ENCODE peak calls at places on chromosomes 5 and 9, in eight cellular contexts. Z is thoracic aorta, Q is mammary epithelial cell, R is brain microvascular endothelial cell, F is colonic mucosa, E is heart right ventricle, U is psoas muscle, V is uterus. O is an unnamed sample.
A peak's percentile ranks its signal among the peaks of the same experiment; 100 is the strongest.

GRCh38 chr5:3101561-3101960 is 350.1 kb upstream of the IRX2 start:
- DNase-seq in E (no peak), Z (no peak), Q (no peak), F (no peak), R (no peak), V (no peak), U (no peak), O (no peak)

GRCh38 chr5:176652136-176652535 is 4.9 kb downstream of the TSPAN17 start:
- DNase-seq in R (no peak), U (no peak), Q (no peak), Z (no peak), E (no peak), F (no peak), V (no peak), O (no peak)

GRCh38 chr5:146849694-146850093 is 28.9 kb downstream of the PPP2R2B start:
- DNase-seq in F (no peak), Q (no peak), R (no peak), Z (no peak), V (no peak), E (no peak), U (no peak), O (no peak)

GRCh38 chr9:120109242-120109641 is 470.7 kb downstream of the CDK5RAP2 start:
- DNase-seq in R (no peak), Z (no peak), E (no peak), F (no peak), V (no peak), Q (peak; percentile 1), U (no peak), O (no peak)

GRCh38 chr5:62431735-62432617 is 19.4 kb downstream of the IPO11 start:
- DNase-seq in V (no peak), F (peak; percentile 24), U (no peak), E (peak; percentile 32), Q (no peak), R (no peak), Z (no peak), O (no peak)

GRCh38 chr5:68046445-68046844 is 169.1 kb upstream of the PIK3R1 start:
- DNase-seq in V (no peak), E (no peak), Z (no peak), F (no peak), R (peak; percentile 96), U (peak; percentile 17), Q (peak; percentile 96), O (peak; percentile 24)

GRCh38 chr5:111747336-111747735 is 9.7 kb downstream of the NREP start:
- DNase-seq in E (no peak), U (no peak), F (no peak), V (no peak), Q (peak; percentile 82), R (no peak), Z (no peak), O (no peak)

GRCh38 chr9:37936965-37937364 is 33.0 kb upstream of the SLC25A51 start:
- DNase-seq in E (peak; percentile 67), Z (no peak), Q (peak; percentile 56), U (no peak), F (no peak), R (peak; percentile 83), V (no peak), O (no peak)

GRCh38 chr9:27572918-27573698 is at the start of gene C9orf72:
- DNase-seq in Z (peak; percentile 17), F (peak; percentile 86), U (peak; percentile 78), R (peak; percentile 36), Q (no peak), V (peak; percentile 74), E (peak; percentile 70), O (no peak)

GRCh38 chr9:108377382-108377781 is 478.4 kb downstream of the ACTL7B start:
- DNase-seq in R (no peak), Z (no peak), E (no peak), Q (no peak), F (no peak), U (no peak), V (no peak), O (no peak)

GRCh38 chr9:3696368-3696767 is 170.6 kb upstream of the RFX3 start:
- DNase-seq in E (no peak), F (no peak), Q (no peak), V (no peak), R (no peak), Z (no peak), U (no peak), O (no peak)

GRCh38 chr9:97788763-97789663 is 64.0 kb upstream of the FOXE1 start:
- DNase-seq in V (no peak), Q (peak; percentile 67), F (no peak), Z (no peak), U (no peak), R (no peak), E (no peak), O (no peak)

GRCh38 chr9:34405719-34406118 is 29.0 kb upstream of the MYORG start:
- DNase-seq in U (no peak), F (no peak), V (no peak), Z (no peak), E (no peak), R (peak; percentile 42), Q (no peak), O (no peak)

GRCh38 chr9:128636024-128636390 is 20.6 kb downstream of the DYNC2I2 start:
- DNase-seq in E (peak; percentile 70), V (no peak), R (no peak), Q (no peak), Z (no peak), F (peak; percentile 71), U (peak; percentile 49), O (peak; percentile 74)

GRCh38 chr5:123748239-123748638 is 236.3 kb downstream of the CSNK1G3 start:
- DNase-seq in V (no peak), E (no peak), Q (no peak), R (no peak), U (no peak), Z (no peak), F (no peak), O (no peak)

GRCh38 chr9:97398999-97399758 is 12.7 kb upstream of the TDRD7 start:
- DNase-seq in Z (no peak), U (peak; percentile 66), E (peak; percentile 18), R (peak; percentile 47), Q (peak; percentile 89), V (peak; percentile 25), F (peak; percentile 82), O (no peak)

GRCh38 chr9:100715100-100715379 is 137.2 kb downstream of the CAVIN4 start:
- DNase-seq in Z (no peak), E (no peak), U (no peak), F (no peak), Q (no peak), V (no peak), R (no peak), O (no peak)

GRCh38 chr5:72106922-72107873 is at the start of gene MAP1B:
- DNase-seq in V (peak; percentile 67), Q (peak; percentile 24), Z (no peak), U (peak; percentile 56), R (peak; percentile 45), F (peak; percentile 19), E (peak; percentile 61), O (no peak)

GRCh38 chr9:72675586-72675985 is 154.2 kb downstream of the TMC1 start:
- DNase-seq in E (no peak), R (no peak), F (no peak), U (no peak), Q (peak; percentile 69), V (no peak), Z (no peak), O (no peak)

GRCh38 chr5:157563373-157564148 is 12.0 kb downstream of the ADAM19 start:
- DNase-seq in U (peak; percentile 41), E (no peak), Q (no peak), R (peak; percentile 84), F (no peak), Z (no peak), V (peak; percentile 43), O (peak; percentile 84)

GRCh38 chr9:89996106-89996505 is 391.3 kb downstream of the GADD45G start:
- DNase-seq in F (peak; percentile 53), E (no peak), Z (no peak), Q (no peak), V (no peak), R (no peak), U (no peak), O (no peak)

DNA sequence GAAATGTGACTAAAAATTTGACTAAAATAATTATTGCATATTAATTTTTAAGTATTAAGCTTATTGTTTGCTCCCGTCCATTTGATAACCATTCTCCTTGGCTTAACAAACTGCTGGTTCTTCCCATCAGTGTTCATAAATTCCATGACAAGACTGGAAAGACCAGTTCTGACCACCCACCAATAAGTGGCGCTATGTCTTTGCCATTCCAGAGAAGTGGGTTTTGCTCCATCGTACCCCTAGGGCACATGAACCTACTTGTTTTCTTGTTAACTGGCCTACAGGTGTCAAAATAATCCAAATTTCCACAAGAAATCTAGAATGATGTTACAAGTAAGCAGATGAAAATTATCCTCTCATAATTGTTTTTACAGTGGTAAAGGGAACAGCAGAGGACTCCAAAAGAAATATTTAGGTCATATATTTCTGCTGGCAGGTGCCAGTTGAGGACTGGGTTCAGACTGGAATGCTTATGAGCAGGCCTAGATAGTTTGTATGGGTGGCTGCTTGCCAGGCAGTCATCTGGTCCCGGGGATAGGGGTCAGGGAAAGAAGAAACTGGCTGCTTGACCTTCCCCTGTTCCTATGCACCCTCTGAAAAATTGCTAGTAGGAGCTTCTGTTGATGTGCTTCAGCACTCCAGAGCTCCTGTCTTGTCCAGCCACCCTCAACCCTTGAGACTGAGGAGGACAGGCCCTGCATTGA is 283.1 kb upstream of the ADAMTSL1 start:
- DNase-seq in V (no peak), R (no peak), E (no peak), F (no peak), Z (no peak), U (no peak), Q (no peak), O (no peak)
- TF ChIP-seq CTCF in V (no peak), R (peak; percentile 15), E (no peak), F (no peak), Z (no peak), U (no peak), Q (no peak), O (no peak)

GRCh38 chr5:160312960-160313734 is 783 bp upstream of the CCNJL start:
- DNase-seq in U (no peak), E (no peak), R (no peak), Q (peak; percentile 16), V (no peak), Z (no peak), F (no peak), O (no peak)
- H3K4me3 ChIP-seq in U (peak overlapping the region; percentile 70), E (peak overlapping the region; percentile 67), R (peak overlapping the region; percentile 77), Q (peak overlapping the region; percentile 57), V (peak overlapping the region; percentile 42), Z (peak overlapping the region; percentile 81), F (peak overlapping the region; percentile 74), O (peak overlapping the region; percentile 70)

GRCh38 chr9:5643005-5643624 is 14.2 kb downstream of the RIC1 start:
- DNase-seq in V (no peak), Z (no peak), F (no peak), E (no peak), U (no peak), R (no peak), Q (no peak), O (no peak)
- H3K36me3 ChIP-seq in V (no peaks in the 10 kb centered on the region), Z (no peaks in the 10 kb centered on the region), F (no peaks in the 10 kb centered on the region), E (no peaks in the 10 kb centered on the region), U (no peaks in the 10 kb centered on the region), R (no peaks in the 10 kb centered on the region), Q (no peaks in the 10 kb centered on the region), O (no peaks in the 10 kb centered on the region)

GRCh38 chr5:172370237-172370640 is 84.1 kb downstream of the SH3PXD2B start:
- DNase-seq in E (no peak), F (no peak), U (no peak), V (no peak), Z (no peak), Q (no peak), R (no peak), O (no peak)
- TF ChIP-seq CTCF in E (no peak), F (no peak), U (no peak), V (no peak), Z (no peak), Q (no peak), R (no peak), O (no peak)